ENCODE peak calls at places on chromosome 21, in four cellular contexts. One of them, this sample, is unnamed.

GRCh38 chr21:26736449-26736848 is 108.8 kb downstream of the ADAMTS1 start:
- DNase-seq in H1: no peak
- DNase-seq in Karpas-422: no peak
- DNase-seq in right cardiac atrium: no peak
- DNase-seq in this sample: no peak

GRCh38 chr21:33229099-33229775 is 501 bp upstream of the IFNAR2 start:
- DNase-seq in H1: no peak
- DNase-seq in Karpas-422: no peak
- DNase-seq in right cardiac atrium: no peak
- DNase-seq in this sample: no peak

GRCh38 chr21:33360281-33360680 is 35.5 kb downstream of the IFNAR1 start:
- DNase-seq in H1: no peak
- DNase-seq in Karpas-422: no peak
- DNase-seq in right cardiac atrium: no peak
- DNase-seq in this sample: no peak

GRCh38 chr21:15015622-15016471 is 49.0 kb downstream of the NRIP1 start:
- DNase-seq in H1: no peak
- DNase-seq in Karpas-422: no peak
- DNase-seq in right cardiac atrium: no peak
- DNase-seq in this sample: no peak

GRCh38 chr21:43597052-43597451 is 62.2 kb downstream of the HSF2BP start:
- DNase-seq in H1: no peak
- DNase-seq in Karpas-422: no peak
- DNase-seq in right cardiac atrium: no peak
- DNase-seq in this sample: no peak

GRCh38 chr21:22062472-22063139 is 1064.4 kb downstream of the NCAM2 start:
- DNase-seq in H1: no peak
- DNase-seq in Karpas-422: no peak
- DNase-seq in right cardiac atrium: no peak
- DNase-seq in this sample: peak; percentile 44

GRCh38 chr21:40020651-40021050 is 153.4 kb downstream of the PCP4 start:
- DNase-seq in H1: no peak
- DNase-seq in Karpas-422: no peak
- DNase-seq in right cardiac atrium: no peak
- DNase-seq in this sample: no peak

GRCh38 chr21:44399151-44399954 is 45.9 kb downstream of the TRPM2 start:
- DNase-seq in H1: no peak
- DNase-seq in Karpas-422: no peak
- DNase-seq in right cardiac atrium: no peak
- DNase-seq in this sample: no peak

GRCh38 chr21:15009964-15010363 is 54.8 kb downstream of the NRIP1 start:
- DNase-seq in H1: no peak
- DNase-seq in Karpas-422: no peak
- DNase-seq in right cardiac atrium: no peak
- DNase-seq in this sample: no peak

GRCh38 chr21:25330266-25330665 is 277.0 kb downstream of the MRPL39 start:
- DNase-seq in H1: no peak
- DNase-seq in Karpas-422: no peak
- DNase-seq in right cardiac atrium: no peak
- DNase-seq in this sample: no peak

GRCh38 chr21:16534408-16535099 is 804.8 kb downstream of the USP25 start:
- DNase-seq in H1: no peak
- DNase-seq in Karpas-422: no peak
- DNase-seq in right cardiac atrium: peak; percentile 91
- DNase-seq in this sample: peak; percentile 56

GRCh38 chr21:32190491-32191144 is 88.2 kb downstream of the MIS18A start:
- DNase-seq in H1: no peak
- DNase-seq in Karpas-422: peak; percentile 42
- DNase-seq in right cardiac atrium: no peak
- DNase-seq in this sample: no peak

GRCh38 chr21:45794040-45794439 is 150.5 kb downstream of the PCBP3 start:
- DNase-seq in H1: no peak
- DNase-seq in Karpas-422: no peak
- DNase-seq in right cardiac atrium: no peak
- DNase-seq in this sample: no peak

GRCh38 chr21:26948194-26948593 is 18.7 kb downstream of the ADAMTS5 start:
- DNase-seq in H1: no peak
- DNase-seq in Karpas-422: no peak
- DNase-seq in right cardiac atrium: no peak
- DNase-seq in this sample: no peak

GRCh38 chr21:33797565-33797964 is 118.0 kb downstream of the ATP5PO start:
- DNase-seq in H1: no peak
- DNase-seq in Karpas-422: no peak
- DNase-seq in right cardiac atrium: no peak
- DNase-seq in this sample: no peak

GRCh38 chr21:33844104-33844889 is 71.3 kb downstream of the ATP5PO start:
- DNase-seq in H1: no peak
- DNase-seq in Karpas-422: no peak
- DNase-seq in right cardiac atrium: peak; percentile 81
- DNase-seq in this sample: peak; percentile 41

GRCh38 chr21:27301216-27301615 is 334.3 kb upstream of the ADAMTS5 start:
- DNase-seq in H1: no peak
- DNase-seq in Karpas-422: no peak
- DNase-seq in right cardiac atrium: no peak
- DNase-seq in this sample: no peak

GRCh38 chr21:46307625-46308024 is 16.0 kb downstream of the C21orf58 start:
- DNase-seq in H1: no peak
- DNase-seq in Karpas-422: no peak
- DNase-seq in right cardiac atrium: no peak
- DNase-seq in this sample: no peak

GRCh38 chr21:46157396-46157986 is 2.1 kb upstream of the FTCD start:
- DNase-seq in H1: no peak
- DNase-seq in Karpas-422: no peak
- DNase-seq in right cardiac atrium: peak; percentile 19
- DNase-seq in this sample: no peak

DNA sequence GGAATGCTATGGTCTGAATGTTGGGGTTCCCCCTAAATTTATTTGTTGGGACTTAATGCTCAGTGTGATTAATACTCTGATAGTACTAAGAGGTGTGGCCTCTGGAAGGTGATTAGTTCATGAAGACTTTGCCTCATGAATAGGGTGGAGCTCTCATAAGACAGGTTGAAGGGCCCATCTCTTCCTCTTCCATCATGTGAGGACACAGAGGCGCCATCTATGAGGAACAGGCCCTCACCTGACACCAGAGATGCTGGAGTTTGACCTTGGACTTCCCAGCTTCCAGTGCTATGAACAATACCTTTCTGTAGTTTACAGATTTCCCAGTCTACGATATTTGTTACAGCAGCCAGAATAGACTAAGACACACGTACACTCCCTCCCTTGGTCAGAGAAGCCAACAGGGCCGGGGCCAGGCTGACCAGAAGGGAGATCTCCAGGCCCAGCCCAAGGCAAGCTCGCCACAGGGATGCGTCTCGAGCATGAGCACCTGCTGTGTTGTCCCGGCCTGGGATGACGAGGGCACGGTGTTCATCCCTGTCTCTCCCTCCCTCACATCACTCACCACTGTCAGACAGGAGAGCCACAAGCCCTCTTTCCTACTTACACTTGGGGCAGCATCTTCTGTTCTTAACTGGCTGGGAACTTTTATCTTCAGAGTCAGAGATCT is 4.7 kb upstream of the ABCG1 start:
- DNase-seq in H1: no peak
- DNase-seq in Karpas-422: no peak
- DNase-seq in right cardiac atrium: no peak
- DNase-seq in this sample: peak; percentile 39
- H3K27me3 ChIP-seq in H1: peaks cover 2% of the 10 kb centered on the region
- H3K27me3 ChIP-seq in Karpas-422: no peaks in the 10 kb centered on the region
- H3K27me3 ChIP-seq in right cardiac atrium: no peaks in the 10 kb centered on the region
- H3K27me3 ChIP-seq in this sample: no peaks in the 10 kb centered on the region

GRCh38 chr21:42041711-42042110 is 29.4 kb upstream of the UMODL1 start:
- DNase-seq in H1: no peak
- DNase-seq in Karpas-422: no peak
- DNase-seq in right cardiac atrium: no peak
- DNase-seq in this sample: no peak

GRCh38 chr21:42043201-42043895 is 27.8 kb upstream of the UMODL1 start:
- DNase-seq in H1: no peak
- DNase-seq in Karpas-422: no peak
- DNase-seq in right cardiac atrium: no peak
- DNase-seq in this sample: no peak

GRCh38 chr21:42044871-42045495 is 26.1 kb upstream of the UMODL1 start:
- DNase-seq in H1: no peak
- DNase-seq in Karpas-422: no peak
- DNase-seq in right cardiac atrium: no peak
- DNase-seq in this sample: no peak

GRCh38 chr21:42042651-42043050 is 28.5 kb upstream of the UMODL1 start:
- DNase-seq in H1: no peak
- DNase-seq in Karpas-422: no peak
- DNase-seq in right cardiac atrium: no peak
- DNase-seq in this sample: no peak

GRCh38 chr21:42043961-42044360 is 27.2 kb upstream of the UMODL1 start:
- DNase-seq in H1: no peak
- DNase-seq in Karpas-422: no peak
- DNase-seq in right cardiac atrium: no peak
- DNase-seq in this sample: no peak
- H3K27me3 ChIP-seq in H1: no peaks in the 10 kb centered on the region
- H3K27me3 ChIP-seq in Karpas-422: no peaks in the 10 kb centered on the region
- H3K27me3 ChIP-seq in right cardiac atrium: no peaks in the 10 kb centered on the region
- H3K27me3 ChIP-seq in this sample: no peaks in the 10 kb centered on the region

DNA sequence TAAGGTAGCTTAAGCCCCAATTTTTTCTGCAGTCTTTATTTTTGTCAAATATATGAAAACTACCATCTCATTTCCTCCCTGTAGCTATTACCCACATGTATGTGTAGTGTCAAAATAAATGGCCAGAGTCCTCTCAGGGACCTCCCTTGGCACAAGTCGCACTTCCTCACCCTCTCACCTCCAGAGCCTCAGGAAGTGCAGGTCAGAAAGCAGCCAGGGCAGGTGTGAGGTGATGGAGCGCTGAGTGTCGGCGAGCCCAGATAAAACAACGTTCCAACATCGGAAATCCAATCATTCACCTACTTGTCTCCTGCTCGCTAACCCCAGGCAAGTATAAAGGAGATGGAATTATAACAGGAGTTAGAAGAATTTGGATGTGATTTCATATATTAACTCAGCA is 76.6 kb upstream of the ERG start:
- DNase-seq in H1: no peak
- DNase-seq in Karpas-422: no peak
- DNase-seq in right cardiac atrium: no peak
- DNase-seq in this sample: no peak
- H3K27me3 ChIP-seq in H1: no peaks in the 10 kb centered on the region
- H3K27me3 ChIP-seq in Karpas-422: no peaks in the 10 kb centered on the region
- H3K27me3 ChIP-seq in right cardiac atrium: no peaks in the 10 kb centered on the region
- H3K27me3 ChIP-seq in this sample: peaks cover 5% of the 10 kb centered on the region

DNA sequence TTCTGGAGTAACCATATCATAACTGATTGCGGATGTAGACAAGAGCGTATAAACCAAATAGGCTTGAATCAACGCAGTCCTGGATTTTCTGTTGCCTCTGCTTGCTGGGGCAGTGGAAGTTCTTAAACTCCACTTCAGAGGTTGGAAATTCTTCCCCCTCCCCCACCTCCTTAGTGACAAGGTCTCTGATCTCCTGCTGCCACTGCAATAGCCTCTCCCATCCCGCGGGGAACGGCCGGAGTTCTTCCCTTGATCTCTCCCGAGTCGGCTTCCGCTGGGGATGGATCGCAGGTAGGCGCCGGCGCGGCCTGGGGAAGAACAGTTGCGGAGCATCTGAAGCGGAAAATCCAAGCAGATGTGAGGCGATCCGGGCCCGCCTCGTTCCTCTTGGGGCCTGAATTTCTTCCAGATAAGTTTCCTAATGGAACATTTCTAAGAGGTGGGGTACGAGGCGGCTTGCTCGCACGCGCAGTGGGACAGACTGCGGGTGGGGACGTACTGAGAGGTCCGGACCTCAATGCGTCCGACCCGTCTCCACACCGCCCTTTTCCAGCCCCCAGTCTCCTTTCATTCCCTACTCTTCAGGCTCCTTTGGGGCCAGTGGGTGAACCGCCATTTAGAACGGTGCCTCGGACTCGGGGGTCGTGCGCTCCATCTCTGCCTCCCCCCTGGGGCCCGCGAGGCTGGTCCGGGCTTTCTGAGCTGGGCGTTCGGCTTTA is 3.1 kb upstream of the SIM2 start:
- DNase-seq in H1: no peak
- DNase-seq in Karpas-422: no peak
- DNase-seq in right cardiac atrium: no peak
- DNase-seq in this sample: no peak
- H3K27me3 ChIP-seq in H1: peaks cover 97% of the 10 kb centered on the region
- H3K27me3 ChIP-seq in Karpas-422: no peaks in the 10 kb centered on the region
- H3K27me3 ChIP-seq in right cardiac atrium: no peaks in the 10 kb centered on the region
- H3K27me3 ChIP-seq in this sample: peaks cover 18% of the 10 kb centered on the region